ENCODE peak calls at places on chromosomes 4 and X, in seven cellular contexts. W, N, M, C, B, V and L are unnamed samples.

GRCh38 chrX:153966841-153967535 is 4.6 kb downstream of the HCFC1 start:
- DNase-seq in W (no peak), N (no peak), M (no peak), C (no peak), B (no peak), V (no peak), L (no peak)

GRCh38 chr4:114595207-114595606 is 3.4 kb upstream of the UGT8 start:
- DNase-seq in W (no peak), N (no peak), M (no peak), C (no peak), B (no peak), V (no peak), L (no peak)

GRCh38 chr4:173288296-173288695 is 45.9 kb downstream of the HMGB2 start:
- DNase-seq in W (peak; percentile 24), N (peak; percentile 80), M (no peak), C (peak; percentile 76), B (peak; percentile 77), V (peak; percentile 65), L (no peak)

GRCh38 chr4:20493761-20494353 is 206.4 kb upstream of the PACRGL start:
- DNase-seq in W (no peak), N (no peak), M (no peak), C (peak; percentile 73), B (no peak), V (no peak), L (no peak)

GRCh38 chr4:6869944-6870343 is 39.7 kb upstream of the TBC1D14 start:
- DNase-seq in W (no peak), N (no peak), M (no peak), C (no peak), B (no peak), V (no peak), L (no peak)

GRCh38 chr4:169906821-169907220 is 119.4 kb downstream of the MFAP3L start:
- DNase-seq in W (no peak), N (no peak), M (no peak), C (peak; percentile 14), B (no peak), V (no peak), L (no peak)

GRCh38 chr4:38275331-38275821 is 315.2 kb downstream of the PTTG2 start:
- DNase-seq in W (no peak), N (no peak), M (peak; percentile 66), C (no peak), B (no peak), V (no peak), L (peak; percentile 44)

GRCh38 chr4:31334086-31334910 is 614.1 kb downstream of the PCDH7 start:
- DNase-seq in W (no peak), N (no peak), M (no peak), C (peak; percentile 59), B (no peak), V (no peak), L (no peak)

GRCh38 chr4:67084801-67085200 is 460.5 kb downstream of the CENPC start:
- DNase-seq in W (no peak), N (no peak), M (no peak), C (no peak), B (no peak), V (peak; percentile 14), L (no peak)

GRCh38 chr4:165986956-165987698 is 114.1 kb downstream of the TLL1 start:
- DNase-seq in W (no peak), N (peak; percentile 12), M (no peak), C (no peak), B (no peak), V (peak; percentile 15), L (no peak)

GRCh38 chrX:107678957-107679740 is 50.8 kb downstream of the PRPS1 start:
- DNase-seq in W (no peak), N (peak; percentile 17), M (peak; percentile 82), C (peak; percentile 69), B (peak; percentile 67), V (no peak), L (peak; percentile 68)

GRCh38 chr4:5638316-5638715 is 70.0 kb downstream of the EVC2 start:
- DNase-seq in W (no peak), N (no peak), M (no peak), C (peak; percentile 76), B (no peak), V (no peak), L (no peak)

GRCh38 chrX:40908026-40908425 is 172.7 kb upstream of the MED14 start:
- DNase-seq in W (no peak), N (no peak), M (no peak), C (no peak), B (no peak), V (no peak), L (no peak)

GRCh38 chrX:78124304-78124703 is 15.1 kb downstream of the TAF9B start:
- DNase-seq in W (no peak), N (peak; percentile 37), M (no peak), C (no peak), B (no peak), V (no peak), L (no peak)

GRCh38 chrX:10239611-10240064 is 82.9 kb downstream of the CLCN4 start:
- DNase-seq in W (no peak), N (no peak), M (no peak), C (peak; percentile 60), B (no peak), V (no peak), L (no peak)

GRCh38 chr4:26330186-26330787 is 9.5 kb downstream of the RBPJ start:
- DNase-seq in W (peak; percentile 51), N (peak; percentile 68), M (no peak), C (peak; percentile 84), B (peak; percentile 77), V (peak; percentile 66), L (peak; percentile 50)

GRCh38 chrX:134364711-134365110 is 95.3 kb upstream of the HPRT1 start:
- DNase-seq in W (no peak), N (no peak), M (no peak), C (no peak), B (no peak), V (no peak), L (no peak)

GRCh38 chr4:145098675-145099037 is 545 bp downstream of the ABCE1 start:
- DNase-seq in W (peak; percentile 41), N (peak; percentile 43), M (no peak), C (peak; percentile 80), B (no peak), V (no peak), L (no peak)

DNA sequence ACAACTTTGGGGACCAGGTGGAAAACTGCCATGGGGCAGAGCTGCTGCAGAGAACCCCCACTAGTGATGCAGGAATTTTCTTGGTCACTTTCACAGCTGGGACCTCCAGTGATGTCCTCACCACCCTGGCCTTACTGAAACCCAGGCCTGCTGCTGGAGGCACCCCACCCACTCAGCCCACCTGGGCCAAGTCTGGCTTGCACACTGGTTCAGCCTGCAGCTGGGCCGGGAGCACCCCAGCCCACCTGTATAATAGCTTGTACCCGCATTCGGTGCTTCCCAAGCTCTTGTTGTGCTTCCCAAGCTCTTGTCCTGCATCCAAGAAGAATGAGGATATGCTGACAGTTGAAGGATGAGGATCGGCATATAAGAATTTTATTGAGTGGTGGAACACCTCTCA is 86.4 kb upstream of the ZMAT1 start:
- DNase-seq in W (no peak), N (no peak), M (no peak), C (no peak), B (no peak), V (no peak), L (no peak)
- H3K9me3 ChIP-seq in W (no peaks in the 10 kb centered on the region), N (peaks cover 7% of the 10 kb centered on the region), M (no peaks in the 10 kb centered on the region), C (peaks cover 28% of the 10 kb centered on the region), B (no peaks in the 10 kb centered on the region), V (peaks cover 7% of the 10 kb centered on the region), L (no peaks in the 10 kb centered on the region)

GRCh38 chr4:10099521-10100325 is 16.9 kb downstream of the WDR1 start:
- DNase-seq in W (no peak), N (no peak), M (no peak), C (no peak), B (no peak), V (peak; percentile 48), L (no peak)

GRCh38 chr4:10096976-10097330 is 19.6 kb downstream of the WDR1 start:
- DNase-seq in W (no peak), N (no peak), M (no peak), C (no peak), B (no peak), V (no peak), L (no peak)

GRCh38 chr4:10098770-10099139 is 17.8 kb downstream of the WDR1 start:
- DNase-seq in W (no peak), N (no peak), M (no peak), C (peak; percentile 36), B (no peak), V (no peak), L (no peak)

GRCh38 chr4:10096201-10096975 is 20.2 kb downstream of the WDR1 start:
- DNase-seq in W (no peak), N (no peak), M (peak; percentile 70), C (peak; percentile 83), B (no peak), V (no peak), L (peak; percentile 64)

DNA sequence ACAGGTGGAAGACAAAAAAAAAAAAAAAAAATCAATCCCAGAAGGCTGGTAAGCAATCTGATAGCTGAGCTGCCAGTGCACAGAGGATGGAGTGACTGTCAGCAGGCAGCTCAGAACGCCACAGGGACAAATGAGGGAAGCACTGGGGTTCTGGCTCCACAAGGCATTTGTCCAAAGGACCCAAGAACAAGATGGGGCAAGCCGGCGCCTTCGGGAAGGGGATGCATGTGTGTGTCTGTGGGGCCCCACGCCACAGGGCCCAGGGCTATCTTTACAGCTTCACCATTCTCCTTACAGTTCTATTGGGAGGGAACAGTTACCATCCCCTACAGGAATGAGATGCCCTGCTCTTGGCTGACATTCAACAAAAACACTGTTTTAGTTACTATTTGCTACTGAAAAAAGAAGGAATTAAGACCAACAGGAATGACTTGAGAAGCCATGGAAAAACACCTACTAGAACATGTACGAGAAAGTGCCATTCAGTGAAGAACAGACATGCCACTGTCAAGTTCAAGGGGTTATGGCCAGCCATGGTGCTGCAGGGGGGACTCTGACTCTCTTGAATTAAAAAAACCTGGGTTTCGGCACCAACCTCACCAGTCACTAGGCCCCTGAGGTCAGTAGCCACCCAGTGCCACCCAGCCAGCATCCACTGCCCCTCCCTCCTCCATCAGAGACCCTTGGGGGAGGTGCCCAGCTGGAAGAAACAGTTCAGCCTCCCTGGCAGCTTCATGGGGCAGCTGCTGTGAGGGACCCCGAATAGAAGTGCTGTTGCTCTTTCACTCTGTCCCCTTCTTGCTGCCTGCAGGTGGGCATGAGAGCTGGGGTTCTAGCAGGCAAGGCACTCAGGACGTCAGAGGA is 18.5 kb downstream of the WDR1 start:
- DNase-seq in W (no peak), N (no peak), M (no peak), C (peak; percentile 31), B (no peak), V (no peak), L (no peak)
- H3K4me1 ChIP-seq in W (peaks cover 19% of the 10 kb centered on the region), N (no peaks in the 10 kb centered on the region), M (peaks cover 66% of the 10 kb centered on the region), C (peaks cover 56% of the 10 kb centered on the region), B (no peaks in the 10 kb centered on the region), V (peaks cover 29% of the 10 kb centered on the region), L (peaks cover 29% of the 10 kb centered on the region)

DNA sequence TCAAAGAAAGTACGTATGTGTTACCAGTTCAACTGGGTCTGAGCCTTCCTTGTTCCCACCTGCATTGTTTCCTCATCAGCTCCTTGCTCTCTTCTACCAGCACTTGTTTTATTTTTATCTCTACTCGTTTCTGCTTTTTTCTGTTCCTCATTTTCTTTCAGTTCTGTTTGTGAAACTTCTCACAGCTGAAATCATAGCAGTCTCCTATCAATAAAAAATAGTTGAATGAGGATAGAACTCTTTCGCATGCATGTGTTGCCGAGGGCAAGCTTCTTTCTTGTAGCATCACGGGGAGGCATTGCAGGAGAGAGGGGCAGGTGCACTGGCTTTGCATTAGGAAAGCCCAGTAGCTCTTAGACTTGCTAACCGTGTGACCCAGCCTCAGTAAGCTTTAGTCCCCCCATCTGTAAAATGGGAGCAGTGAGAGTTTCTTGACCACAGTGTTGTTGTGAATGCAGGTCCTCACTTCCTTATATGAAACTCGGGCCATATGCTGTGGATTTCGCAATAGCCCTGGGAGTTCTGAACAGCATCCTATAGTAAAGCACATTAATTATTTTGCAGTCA is 24.7 kb downstream of the OFD1 start:
- DNase-seq in W (no peak), N (peak; percentile 18), M (no peak), C (no peak), B (peak; percentile 83), V (no peak), L (no peak)
- H3K36me3 ChIP-seq in W (peaks cover 62% of the 10 kb centered on the region), N (peaks cover 20% of the 10 kb centered on the region), M (peaks cover 57% of the 10 kb centered on the region), C (peaks cover 65% of the 10 kb centered on the region), B (peaks cover 91% of the 10 kb centered on the region), V (no peaks in the 10 kb centered on the region), L (no peaks in the 10 kb centered on the region)

GRCh38 chr4:492412-492811 is 6.5 kb downstream of the ZNF721 start:
- DNase-seq in W (no peak), N (no peak), M (no peak), C (no peak), B (no peak), V (no peak), L (no peak)
- H3K9me3 ChIP-seq in W (peaks cover 15% of the 10 kb centered on the region), N (peaks cover 25% of the 10 kb centered on the region), M (peaks cover 45% of the 10 kb centered on the region), C (no peaks in the 10 kb centered on the region), B (peaks cover 49% of the 10 kb centered on the region), V (peaks cover 21% of the 10 kb centered on the region), L (peaks cover 81% of the 10 kb centered on the region)